ENCODE peak calls at places on chromosomes 11 and 22, in six cellular contexts. X is testis, F is tibial nerve, J is HCT116, N is heart left ventricle, S is body of pancreas. E is an unnamed sample.

GRCh38 chr22:27132896-27133500 is 475.6 kb downstream of the MIAT start:
- DNase-seq in X (no peak), F (no peak), J (no peak), N (no peak), S (no peak), E (no peak)

GRCh38 chr11:10349806-10350205 is 44.9 kb downstream of the ADM start:
- DNase-seq in X (no peak), F (no peak), J (no peak), N (no peak), S (no peak), E (no peak)

GRCh38 chr22:26635117-26635516 is 13.4 kb downstream of the CRYBA4 start:
- DNase-seq in X (no peak), F (no peak), J (no peak), N (no peak), S (no peak), E (no peak)

GRCh38 chr11:133968300-133968699 is 11.5 kb upstream of the IGSF9B start:
- DNase-seq in X (peak), F (no peak), J (no peak), N (no peak), S (no peak), E (no peak)

GRCh38 chr11:59898652-59899051 is 20.1 kb downstream of the OOSP3 start:
- DNase-seq in X (no peak), F (no peak), J (no peak), N (no peak), S (no peak), E (no peak)

GRCh38 chr11:14258177-14258935 is 100.6 kb downstream of the RRAS2 start:
- DNase-seq in X (no peak), F (no peak), J (peak), N (no peak), S (no peak), E (peak)

GRCh38 chr22:50270302-50271010 is at the start of gene MAPK11:
- DNase-seq in X (peak), F (peak), J (no peak), N (peak), S (peak), E (peak)

GRCh38 chr11:62122076-62122475 is 1.7 kb upstream of the INCENP start:
- DNase-seq in X (no peak), F (no peak), J (peak), N (no peak), S (no peak), E (no peak)

GRCh38 chr11:69135420-69136363 is 20.0 kb upstream of the SMIM38 start:
- DNase-seq in X (no peak), F (no peak), J (no peak), N (no peak), S (no peak), E (no peak)

GRCh38 chr11:28581286-28582242 is 473.4 kb downstream of the METTL15 start:
- DNase-seq in X (no peak), F (no peak), J (no peak), N (no peak), S (no peak), E (peak)

GRCh38 chr22:48849963-48850657 is 977.6 kb downstream of the BRD1 start:
- DNase-seq in X (no peak), F (no peak), J (no peak), N (peak), S (no peak), E (no peak)

GRCh38 chr22:38924197-38924952 is 33.0 kb upstream of the APOBEC3A start:
- DNase-seq in X (peak), F (peak), J (peak), N (peak), S (peak), E (peak)

GRCh38 chr11:28251263-28251662 is 143.1 kb downstream of the METTL15 start:
- DNase-seq in X (no peak), F (no peak), J (no peak), N (no peak), S (no peak), E (no peak)

GRCh38 chr11:61270354-61271070 is 24.6 kb downstream of the VWCE start:
- DNase-seq in X (no peak), F (no peak), J (no peak), N (no peak), S (no peak), E (peak)

GRCh38 chr11:28049338-28050216 is 58.4 kb downstream of the KIF18A start:
- DNase-seq in X (no peak), F (no peak), J (peak), N (no peak), S (no peak), E (no peak)

GRCh38 chr11:108561535-108561991 is 32.0 kb downstream of the EXPH5 start:
- DNase-seq in X (no peak), F (no peak), J (no peak), N (no peak), S (no peak), E (no peak)

GRCh38 chr22:42533638-42533977 is 14.0 kb upstream of the RRP7A start:
- DNase-seq in X (no peak), F (no peak), J (no peak), N (no peak), S (no peak), E (no peak)

GRCh38 chr11:80686889-80687288 is 1246.1 kb upstream of the TENM4 start:
- DNase-seq in X (no peak), F (no peak), J (no peak), N (no peak), S (no peak), E (no peak)

GRCh38 chr11:129704831-129705230 is 110.8 kb upstream of the TMEM45B start:
- DNase-seq in X (no peak), F (no peak), J (no peak), N (no peak), S (no peak), E (no peak)

GRCh38 chr11:126135182-126136176 is 72.8 kb upstream of the CDON start:
- DNase-seq in X (no peak), F (no peak), J (no peak), N (no peak), S (peak), E (no peak)

GRCh38 chr22:49432211-49432905 is 395.3 kb downstream of the BRD1 start:
- DNase-seq in X (no peak), F (no peak), J (no peak), N (no peak), S (no peak), E (no peak)

GRCh38 chr11:117071344-117071787 is 26.9 kb downstream of the SIK3 start:
- DNase-seq in X (peak), F (peak), J (no peak), N (peak), S (peak), E (no peak)

GRCh38 chr11:116224154-116224888 is 548.5 kb downstream of the BUD13 start:
- DNase-seq in X (peak), F (peak), J (peak), N (no peak), S (peak), E (peak)

GRCh38 chr11:61701298-61701993 is 21.3 kb downstream of the DAGLA start:
- DNase-seq in X (peak), F (no peak), J (peak), N (no peak), S (peak), E (no peak)

GRCh38 chr11:15059132-15059531 is 14.3 kb upstream of the CALCB start:
- DNase-seq in X (no peak), F (no peak), J (no peak), N (no peak), S (no peak), E (no peak)

GRCh38 chr11:35036642-35037041 is 102.3 kb upstream of the CD44 start:
- DNase-seq in X (no peak), F (no peak), J (no peak), N (no peak), S (no peak), E (no peak)

GRCh38 chr11:96393753-96394348 is 4.0 kb downstream of the JRKL start:
- DNase-seq in X (no peak), F (no peak), J (peak), N (no peak), S (no peak), E (no peak)

GRCh38 chr22:28348613-28349012 is 331.0 kb downstream of the TTC28 start:
- DNase-seq in X (no peak), F (no peak), J (no peak), N (no peak), S (no peak), E (no peak)

GRCh38 chr22:27051407-27051806 is 394.0 kb downstream of the MIAT start:
- DNase-seq in X (no peak), F (no peak), J (no peak), N (no peak), S (no peak), E (no peak)

GRCh38 chr11:416757-417621 is 2.2 kb upstream of the SIGIRR start:
- DNase-seq in X (no peak), F (no peak), J (no peak), N (peak), S (peak), E (no peak)

GRCh38 chr11:126842038-126842437 is 158.5 kb downstream of the KIRREL3 start:
- DNase-seq in X (no peak), F (no peak), J (no peak), N (no peak), S (peak), E (no peak)

GRCh38 chr11:72724851-72725730 is 27.1 kb downstream of the ARAP1 start:
- DNase-seq in X (peak), F (peak), J (peak), N (peak), S (peak), E (peak)

GRCh38 chr11:67364783-67365525 is 8.4 kb downstream of the CLCF1 start:
- DNase-seq in X (no peak), F (no peak), J (no peak), N (no peak), S (no peak), E (no peak)

GRCh38 chr11:95284057-95285052 is 53.4 kb upstream of the SESN3 start:
- DNase-seq in X (no peak), F (no peak), J (no peak), N (no peak), S (no peak), E (no peak)

GRCh38 chr11:95283146-95283545 is 52.1 kb upstream of the SESN3 start:
- DNase-seq in X (no peak), F (no peak), J (no peak), N (no peak), S (no peak), E (no peak)

GRCh38 chr11:95279921-95280861 is 49.2 kb upstream of the SESN3 start:
- DNase-seq in X (no peak), F (no peak), J (no peak), N (no peak), S (peak), E (no peak)

GRCh38 chr11:95282337-95282751 is 51.3 kb upstream of the SESN3 start:
- DNase-seq in X (no peak), F (no peak), J (no peak), N (no peak), S (peak), E (no peak)

GRCh38 chr11:95283653-95284052 is 52.7 kb upstream of the SESN3 start:
- DNase-seq in X (no peak), F (no peak), J (no peak), N (no peak), S (no peak), E (no peak)
- TF ChIP-seq POLR2A in X (no peak), F (no peak), J (no peak), N (no peak), S (no peak), E (no peak)

DNA sequence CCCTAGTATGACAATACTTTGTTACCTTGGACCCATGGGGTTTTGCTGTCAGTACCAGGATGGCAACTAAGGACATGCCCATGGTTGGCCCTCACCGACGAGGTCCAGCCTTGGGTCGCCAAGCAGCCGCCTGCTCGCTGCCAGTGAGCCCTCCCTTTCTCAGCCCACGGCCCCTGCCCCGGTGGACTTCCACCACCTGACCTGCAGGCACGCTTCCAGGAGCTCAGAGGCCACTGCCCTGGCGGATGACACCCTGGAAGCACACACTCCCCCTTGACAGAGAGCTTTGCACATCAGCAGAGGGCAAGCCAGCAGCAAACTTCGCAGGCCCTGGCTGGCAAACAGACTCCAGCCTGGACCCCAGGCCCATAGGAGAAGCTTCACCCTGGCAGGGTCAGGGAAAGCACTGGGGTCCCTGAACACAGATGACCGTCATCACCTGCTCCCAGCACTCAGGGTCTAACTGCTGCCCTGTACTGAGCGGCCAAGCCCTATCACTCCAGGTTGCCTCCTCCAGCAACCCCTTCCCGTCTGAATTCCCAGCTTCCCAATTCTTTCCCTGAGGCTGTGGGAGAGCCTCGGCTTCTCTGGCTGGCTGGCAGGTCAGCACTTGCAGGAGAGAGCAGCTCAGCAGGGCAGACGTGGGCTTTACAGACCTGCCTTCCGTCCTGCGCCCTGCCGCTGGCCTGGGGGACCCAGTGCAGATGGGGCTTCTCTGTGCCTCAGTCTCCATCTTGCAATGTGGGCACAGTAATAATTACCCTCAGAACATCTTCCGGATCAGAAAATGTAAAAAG is 2.7 kb upstream of the PPARA start:
- DNase-seq in X (no peak), F (no peak), J (no peak), N (peak), S (no peak), E (no peak)
- TF ChIP-seq POLR2A in X (no peak), F (no peak), J (no peak), N (no peak), S (no peak), E (no peak)

GRCh38 chr11:2891901-2892214 is 6.3 kb upstream of the CDKN1C start:
- DNase-seq in X (peak), F (no peak), J (no peak), N (peak), S (peak), E (no peak)

GRCh38 chr11:2893935-2894334 is 8.4 kb upstream of the CDKN1C start:
- DNase-seq in X (no peak), F (no peak), J (no peak), N (no peak), S (no peak), E (no peak)

GRCh38 chr11:2893021-2893528 is 7.5 kb upstream of the CDKN1C start:
- DNase-seq in X (no peak), F (no peak), J (no peak), N (no peak), S (no peak), E (no peak)

GRCh38 chr11:2891291-2891690 is 5.7 kb upstream of the CDKN1C start:
- DNase-seq in X (no peak), F (no peak), J (no peak), N (no peak), S (no peak), E (no peak)

GRCh38 chr11:2892215-2893020 is 6.8 kb upstream of the CDKN1C start:
- DNase-seq in X (peak), F (no peak), J (no peak), N (peak), S (no peak), E (peak)
- TF ChIP-seq POLR2A in X (no peak), F (no peak), J (peak), N (no peak), S (no peak), E (peak)

DNA sequence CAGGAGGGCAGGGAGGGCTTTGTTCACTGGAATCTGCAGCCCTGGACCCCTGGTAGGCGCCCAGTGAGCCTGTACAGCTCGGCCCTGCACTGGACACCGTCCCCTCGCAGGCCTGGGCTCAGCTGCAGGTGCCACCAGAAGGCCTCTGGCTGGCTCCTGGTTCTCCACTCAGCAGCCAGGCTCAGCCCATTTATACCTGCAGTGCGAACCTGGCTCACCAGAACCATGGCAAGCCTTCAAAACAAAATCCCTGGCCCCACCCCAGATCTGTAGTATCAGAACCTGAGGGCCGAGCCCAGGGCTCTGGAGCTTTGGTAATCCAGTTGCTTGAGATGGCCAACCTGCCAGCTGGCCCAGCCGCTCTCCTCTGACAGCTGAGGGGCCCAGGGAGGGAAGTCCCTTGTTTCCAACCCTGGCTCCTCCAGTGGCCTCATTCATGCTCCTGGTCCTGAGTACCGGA is 870 bp upstream of the FREY1 start:
- DNase-seq in X (no peak), F (no peak), J (no peak), N (no peak), S (peak), E (no peak)
- TF ChIP-seq POLR2A in X (no peak), F (no peak), J (no peak), N (no peak), S (peak), E (no peak)

GRCh38 chr11:26931248-26931631 is 62.7 kb upstream of the FIBIN start:
- DNase-seq in X (no peak), F (peak), J (no peak), N (peak), S (no peak), E (no peak)

GRCh38 chr11:26930518-26931247 is 63.2 kb upstream of the FIBIN start:
- DNase-seq in X (no peak), F (no peak), J (no peak), N (no peak), S (no peak), E (no peak)

GRCh38 chr11:26931881-26932280 is 62.0 kb upstream of the FIBIN start:
- DNase-seq in X (no peak), F (no peak), J (no peak), N (no peak), S (no peak), E (no peak)

DNA sequence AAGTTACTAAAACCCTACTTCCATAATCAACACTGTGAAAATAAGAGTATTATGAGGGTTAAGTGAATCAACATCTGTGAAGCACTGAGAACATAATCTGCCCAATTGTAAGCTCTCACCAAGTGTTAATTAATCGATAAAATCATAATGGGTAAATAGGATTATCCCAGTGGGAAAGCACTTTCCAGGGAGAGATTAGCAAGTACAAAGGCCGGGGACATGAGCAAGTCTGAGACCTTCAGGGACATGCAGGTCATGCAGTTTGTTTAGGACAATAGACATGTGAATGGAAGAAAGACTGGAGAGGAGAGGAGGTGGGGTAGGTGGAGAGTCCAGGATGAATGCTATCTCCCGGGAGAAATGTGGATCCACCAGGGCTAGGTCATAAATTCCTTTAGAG is 57.8 kb upstream of the FIBIN start:
- DNase-seq in X (no peak), F (no peak), J (no peak), N (no peak), S (no peak), E (no peak)
- TF ChIP-seq POLR2A in X (no peak), F (no peak), J (no peak), N (no peak), S (no peak), E (no peak)

GRCh38 chr11:64269380-64270234 is 14.9 kb downstream of the BAD start:
- DNase-seq in X (peak), F (peak), J (peak), N (peak), S (peak), E (peak)

GRCh38 chr11:64266339-64266738 is 15.0 kb downstream of the PLCB3 start:
- DNase-seq in X (no peak), F (no peak), J (no peak), N (no peak), S (no peak), E (no peak)

GRCh38 chr11:64267207-64267945 is 16.0 kb downstream of the PLCB3 start:
- DNase-seq in X (peak), F (no peak), J (no peak), N (no peak), S (no peak), E (no peak)

GRCh38 chr11:64268028-64268686 is 16.3 kb downstream of the BAD start:
- DNase-seq in X (peak), F (no peak), J (no peak), N (peak), S (peak), E (no peak)

DNA sequence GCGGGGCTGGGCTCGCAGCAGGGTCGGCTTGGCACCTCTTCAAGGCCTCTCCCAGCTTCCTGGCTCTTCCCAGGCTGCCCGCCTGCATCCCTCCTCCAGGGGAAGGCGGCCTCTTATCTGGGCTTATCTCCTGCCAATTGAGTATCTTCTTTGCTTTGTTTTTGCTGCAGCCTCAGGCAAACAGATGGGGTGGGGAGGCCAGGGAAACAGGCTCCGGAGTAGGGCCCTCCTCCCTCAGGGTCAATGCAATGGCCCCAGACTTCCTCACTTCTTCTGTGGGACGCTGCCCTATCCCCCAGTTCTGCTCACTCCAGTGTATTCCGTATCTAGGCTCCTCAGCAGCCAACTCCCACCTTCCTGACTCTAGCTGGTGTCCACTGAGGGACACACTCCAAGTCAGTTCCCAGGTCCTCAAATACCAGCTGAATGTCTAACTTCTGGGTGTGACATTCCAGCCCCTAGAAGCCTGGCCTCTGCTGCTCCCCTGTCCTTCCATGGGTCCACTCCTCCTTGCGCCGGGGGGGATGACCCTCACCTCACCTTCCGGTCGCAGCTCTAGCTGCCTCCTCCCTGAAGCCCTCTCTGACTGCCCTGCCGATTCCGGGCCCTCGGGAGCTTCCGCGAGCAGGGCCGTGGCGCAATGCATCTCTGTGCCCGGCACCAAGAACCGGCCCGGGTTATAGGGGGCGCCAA is 15.6 kb downstream of the BAD start:
- DNase-seq in X (peak), F (peak), J (no peak), N (peak), S (peak), E (no peak)
- TF ChIP-seq POLR2A in X (no peak), F (no peak), J (no peak), N (no peak), S (no peak), E (peak)

GRCh38 chr11:124762077-124762623 is at the start of gene ESAM:
- DNase-seq in X (no peak), F (no peak), J (no peak), N (peak), S (peak), E (no peak)
- TF ChIP-seq POLR2A in X (no peak), F (no peak), J (no peak), N (peak), S (peak), E (no peak)

E was measured in H54.